ENCODE peak calls at places on chromosomes 12 and 14, in nine cellular contexts. A is testis; M is cardiac fibroblast; Y is activated CD8-positive, alpha-beta T cell treated with anti-CD3 and anti-CD28 coated beads for 36 hours; Z is tibial nerve; B is fibroblast of the aortic adventitia; C is Peyer's patch; R is GM06990; O is GM20000. K is an unnamed sample.

GRCh38 chr14:93532550-93532949 is 101.8 kb downstream of the UNC79 start:
- DNase-seq in A (no peak), M (no peak), Y (no peak), Z (no peak), B (no peak), C (no peak), R (no peak), O (no peak), K (no peak)

GRCh38 chr14:93959239-93960107 is 16.9 kb downstream of the ASB2 start:
- DNase-seq in A (no peak), M (peak), Y (peak), Z (no peak), B (peak), C (no peak), R (peak), O (peak), K (peak)

GRCh38 chr12:132601171-132601883 is 9.1 kb downstream of the LRCOL1 start:
- DNase-seq in A (no peak), M (no peak), Y (no peak), Z (no peak), B (no peak), C (no peak), R (no peak), O (no peak), K (no peak)

GRCh38 chr14:35340616-35341453 is 48.7 kb downstream of the PSMA6 start:
- DNase-seq in A (peak), M (no peak), Y (no peak), Z (no peak), B (no peak), C (no peak), R (no peak), O (no peak), K (no peak)

GRCh38 chr14:74906923-74907620 is 16.0 kb downstream of the RPS6KL1 start:
- DNase-seq in A (no peak), M (no peak), Y (no peak), Z (no peak), B (no peak), C (peak), R (no peak), O (no peak), K (no peak)

GRCh38 chr12:9103050-9103854 is 12.5 kb downstream of the A2M start:
- DNase-seq in A (no peak), M (no peak), Y (no peak), Z (no peak), B (no peak), C (no peak), R (no peak), O (no peak), K (no peak)

GRCh38 chr12:62779488-62779887 is 155.5 kb downstream of the PPM1H start:
- DNase-seq in A (no peak), M (no peak), Y (no peak), Z (no peak), B (no peak), C (no peak), R (no peak), O (no peak), K (no peak)

GRCh38 chr12:113239288-113239771 is 18.1 kb downstream of the TPCN1 start:
- DNase-seq in A (no peak), M (no peak), Y (no peak), Z (no peak), B (no peak), C (no peak), R (no peak), O (no peak), K (no peak)

GRCh38 chr12:104809706-104810385 is 148.2 kb downstream of the SLC41A2 start:
- DNase-seq in A (no peak), M (no peak), Y (no peak), Z (no peak), B (no peak), C (no peak), R (no peak), O (no peak), K (no peak)

GRCh38 chr12:58443981-58444371 is 476.3 kb downstream of the LRIG3 start:
- DNase-seq in A (no peak), M (peak), Y (no peak), Z (no peak), B (peak), C (no peak), R (no peak), O (no peak), K (no peak)

GRCh38 chr12:21607701-21608100 is 3.1 kb upstream of the GYS2 start:
- DNase-seq in A (no peak), M (peak), Y (no peak), Z (no peak), B (peak), C (no peak), R (no peak), O (no peak), K (no peak)

GRCh38 chr12:49637401-49637800 is 14.0 kb downstream of the PRPF40B start:
- DNase-seq in A (no peak), M (no peak), Y (no peak), Z (no peak), B (no peak), C (no peak), R (no peak), O (no peak), K (peak)

GRCh38 chr12:1870998-1871917 is 47.2 kb downstream of the CACNA2D4 start:
- DNase-seq in A (no peak), M (no peak), Y (no peak), Z (no peak), B (no peak), C (no peak), R (no peak), O (no peak), K (peak)

GRCh38 chr12:128612150-128612850 is 211.5 kb downstream of the SLC15A4 start:
- DNase-seq in A (no peak), M (no peak), Y (no peak), Z (no peak), B (no peak), C (no peak), R (no peak), O (no peak), K (no peak)

GRCh38 chr14:44962573-44963528 is 861 bp downstream of the TOGARAM1 start:
- DNase-seq in A (peak), M (peak), Y (no peak), Z (peak), B (peak), C (no peak), R (no peak), O (no peak), K (no peak)

GRCh38 chr12:5925646-5926045 is 19.4 kb downstream of the ANO2 start:
- DNase-seq in A (no peak), M (no peak), Y (no peak), Z (no peak), B (no peak), C (no peak), R (no peak), O (no peak), K (peak)

GRCh38 chr12:117045175-117045997 is 53.8 kb downstream of the TESC start:
- DNase-seq in A (no peak), M (no peak), Y (no peak), Z (no peak), B (no peak), C (no peak), R (no peak), O (no peak), K (no peak)

GRCh38 chr14:101562659-101563351 is 1.5 kb downstream of the DIO3 start:
- DNase-seq in A (no peak), M (no peak), Y (peak), Z (no peak), B (no peak), C (peak), R (no peak), O (no peak), K (no peak)

GRCh38 chr14:47044841-47045240 is 393.3 kb upstream of the RPL10L start:
- DNase-seq in A (no peak), M (no peak), Y (no peak), Z (no peak), B (no peak), C (no peak), R (no peak), O (no peak), K (peak)

GRCh38 chr14:100142073-100143040 is 17.1 kb downstream of the DEGS2 start:
- DNase-seq in A (peak), M (peak), Y (no peak), Z (no peak), B (no peak), C (peak), R (no peak), O (no peak), K (no peak)

GRCh38 chr12:132571598-132571997 is 38.8 kb downstream of the LRCOL1 start:
- DNase-seq in A (no peak), M (no peak), Y (no peak), Z (no peak), B (no peak), C (no peak), R (no peak), O (no peak), K (no peak)

GRCh38 chr12:123131879-123132402 is 18.9 kb downstream of the PITPNM2 start:
- DNase-seq in A (no peak), M (no peak), Y (peak), Z (no peak), B (no peak), C (no peak), R (no peak), O (no peak), K (no peak)

GRCh38 chr12:4261655-4262054 is 11.9 kb upstream of the CCND2 start:
- DNase-seq in A (no peak), M (no peak), Y (no peak), Z (no peak), B (no peak), C (no peak), R (no peak), O (peak), K (no peak)

GRCh38 chr12:47989023-47989417 is 15.3 kb downstream of the COL2A1 start:
- DNase-seq in A (no peak), M (no peak), Y (no peak), Z (no peak), B (no peak), C (no peak), R (no peak), O (no peak), K (no peak)

GRCh38 chr12:94049718-94050117 is 98.7 kb upstream of the PLXNC1 start:
- DNase-seq in A (peak), M (no peak), Y (no peak), Z (no peak), B (no peak), C (no peak), R (no peak), O (no peak), K (no peak)

GRCh38 chr12:17304503-17305347 is 698.8 kb upstream of the LMO3 start:
- DNase-seq in A (no peak), M (no peak), Y (no peak), Z (no peak), B (no peak), C (no peak), R (no peak), O (no peak), K (no peak)

GRCh38 chr12:119668315-119668651 is 350 bp downstream of the PRKAB1 start:
- DNase-seq in A (no peak), M (peak), Y (no peak), Z (no peak), B (peak), C (no peak), R (no peak), O (no peak), K (no peak)

GRCh38 chr12:114400925-114401324 is 5.0 kb downstream of the TBX5 start:
- DNase-seq in A (no peak), M (peak), Y (no peak), Z (peak), B (no peak), C (no peak), R (no peak), O (no peak), K (no peak)

GRCh38 chr14:85766295-85766694 is 236.4 kb downstream of the FLRT2 start:
- DNase-seq in A (no peak), M (no peak), Y (no peak), Z (no peak), B (no peak), C (no peak), R (no peak), O (no peak), K (no peak)

GRCh38 chr12:69553626-69554248 is 31.5 kb upstream of the CCT2 start:
- DNase-seq in A (peak), M (peak), Y (no peak), Z (no peak), B (peak), C (no peak), R (no peak), O (peak), K (no peak)

GRCh38 chr14:103104389-103104653 is 9.8 kb downstream of the EXOC3L4 start:
- DNase-seq in A (no peak), M (no peak), Y (no peak), Z (no peak), B (no peak), C (no peak), R (no peak), O (no peak), K (no peak)

GRCh38 chr12:65500121-65500846 is 221.8 kb downstream of the MSRB3 start:
- DNase-seq in A (no peak), M (peak), Y (no peak), Z (no peak), B (peak), C (no peak), R (no peak), O (no peak), K (no peak)

DNA sequence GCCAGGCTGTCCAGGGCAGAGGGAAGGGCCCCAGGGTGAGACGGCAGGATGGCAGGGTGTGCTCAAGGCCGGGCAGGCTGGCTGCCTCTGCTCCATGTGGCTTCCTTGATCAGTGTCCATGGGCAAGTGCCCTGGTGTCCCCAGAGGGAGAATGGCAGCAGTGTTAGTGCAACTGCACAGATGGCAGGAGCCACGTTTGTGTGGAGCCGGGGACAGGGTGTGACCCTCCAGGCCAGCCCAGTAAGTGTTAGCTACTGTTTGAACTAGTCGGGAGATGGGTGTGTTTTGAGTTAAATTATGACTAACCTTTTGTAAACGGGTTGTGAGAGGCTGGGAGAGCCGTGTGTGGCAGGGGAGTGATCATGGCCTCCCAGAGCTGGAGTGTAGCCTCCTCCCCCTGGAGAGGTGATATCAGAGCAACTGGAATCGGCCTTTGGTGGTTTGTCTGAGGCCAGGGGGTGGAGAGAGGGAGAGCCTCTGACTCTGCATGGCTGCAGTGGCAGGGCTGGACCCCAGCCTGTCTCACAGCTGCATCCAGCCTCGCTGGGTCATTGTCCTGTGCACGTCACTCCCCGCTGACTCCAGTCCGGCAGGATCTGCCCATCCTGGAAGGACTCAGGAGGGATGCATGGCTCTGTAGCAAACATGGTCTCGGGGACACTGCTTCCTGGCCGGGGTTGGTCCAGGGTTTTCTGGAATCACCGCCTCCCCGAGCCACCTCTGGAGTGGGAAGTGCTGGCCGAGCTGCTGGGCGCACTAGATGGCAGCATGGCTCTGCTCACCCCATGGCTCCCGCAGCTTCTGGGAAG is 27.8 kb downstream of the AACS start:
- DNase-seq in A (no peak), M (peak), Y (no peak), Z (no peak), B (peak), C (peak), R (no peak), O (no peak), K (peak)
- TF ChIP-seq CTCF in A (no peak), M (no peak), Y (no peak), Z (no peak), B (no peak), C (no peak), R (no peak), O (no peak), K (peak)

GRCh38 chr14:21902561-21903199 is 229.1 kb upstream of the OR4E1 start:
- DNase-seq in A (peak), M (no peak), Y (peak), Z (no peak), B (no peak), C (no peak), R (no peak), O (no peak), K (peak)
- TF ChIP-seq CTCF in A (no peak), M (no peak), Y (peak), Z (no peak), B (peak), C (no peak), R (peak), O (no peak), K (peak)

GRCh38 chr14:106380740-106381139 is 854.4 kb downstream of the TMEM121 start:
- DNase-seq in A (no peak), M (no peak), Y (no peak), Z (no peak), B (no peak), C (no peak), R (no peak), O (no peak), K (no peak)

GRCh38 chr14:106377432-106377831 is 851.0 kb downstream of the TMEM121 start:
- DNase-seq in A (no peak), M (no peak), Y (no peak), Z (no peak), B (no peak), C (no peak), R (no peak), O (no peak), K (no peak)

GRCh38 chr14:106372870-106373657 is 846.7 kb downstream of the TMEM121 start:
- DNase-seq in A (peak), M (no peak), Y (peak), Z (peak), B (no peak), C (peak), R (peak), O (peak), K (no peak)

DNA sequence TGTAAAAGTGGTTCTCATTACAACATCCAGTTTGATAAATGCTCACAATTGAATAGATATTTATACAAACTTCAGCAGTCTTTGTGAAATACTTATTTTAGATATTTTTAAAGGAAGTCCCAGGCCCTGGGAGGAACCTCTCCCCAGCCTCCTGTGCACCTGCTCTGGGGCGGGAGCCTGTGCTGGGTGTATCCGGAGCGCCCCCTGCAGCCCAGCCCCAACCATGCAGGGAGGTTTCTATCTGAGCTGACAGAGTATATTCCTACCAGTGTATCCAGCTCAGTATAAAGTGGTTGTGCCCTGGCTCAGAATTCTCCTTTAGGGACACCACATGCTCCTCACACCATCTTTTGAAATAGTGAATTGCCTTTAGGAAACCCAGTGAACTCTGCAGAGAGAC is 851.8 kb downstream of the TMEM121 start:
- DNase-seq in A (no peak), M (no peak), Y (peak), Z (no peak), B (no peak), C (no peak), R (no peak), O (peak), K (no peak)
- TF ChIP-seq CTCF in A (no peak), M (no peak), Y (peak), Z (no peak), B (no peak), C (no peak), R (peak), O (peak), K (no peak)

GRCh38 chr14:92328664-92329255 is 5.8 kb downstream of the SLC24A4 start:
- DNase-seq in A (no peak), M (no peak), Y (no peak), Z (no peak), B (no peak), C (no peak), R (no peak), O (peak), K (no peak)
- TF ChIP-seq CTCF in A (no peak), M (no peak), Y (no peak), Z (no peak), B (no peak), C (no peak), R (peak), O (peak), K (peak)

GRCh38 chr14:97777622-97778021 is 980.4 kb downstream of the VRK1 start:
- DNase-seq in A (no peak), M (no peak), Y (peak), Z (no peak), B (no peak), C (no peak), R (no peak), O (no peak), K (no peak)
- TF ChIP-seq CTCF in A (no peak), M (no peak), Y (no peak), Z (no peak), B (no peak), C (no peak), R (no peak), O (no peak), K (no peak)

DNA sequence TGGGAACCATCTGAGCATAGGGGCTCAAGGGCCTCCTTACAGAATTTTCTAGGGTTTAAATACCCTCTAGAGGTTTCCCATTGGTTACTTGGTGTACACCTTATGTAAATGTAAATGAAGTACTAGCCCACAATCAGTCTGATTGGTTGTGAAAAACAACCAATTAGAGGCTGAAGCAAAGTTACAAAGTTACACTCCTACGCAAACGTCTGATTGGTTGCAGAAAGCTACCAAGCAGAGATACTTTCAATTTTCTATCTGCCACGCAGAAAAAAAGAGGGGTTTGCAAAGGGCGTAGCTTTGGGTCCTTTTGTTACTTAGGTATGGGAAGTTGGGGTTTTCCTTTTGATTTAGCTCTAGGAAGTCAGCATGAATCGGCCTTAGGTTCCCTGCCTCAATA is 1.8 kb upstream of the TMEM19 start:
- DNase-seq in A (no peak), M (no peak), Y (peak), Z (no peak), B (no peak), C (no peak), R (no peak), O (no peak), K (no peak)
- TF ChIP-seq CTCF in A (no peak), M (no peak), Y (no peak), Z (no peak), B (no peak), C (no peak), R (no peak), O (no peak), K (no peak)